ENCODE peak calls at places on chromosomes 3 and 15, in seven cellular contexts. One of them, this sample, is unnamed.

GRCh38 chr3:48575366-48575765 is 11.8 kb upstream of the UCN2 start:
- DNase-seq in SK-N-SH: no peak
- DNase-seq in HCT116: no peak
- DNase-seq in H1: no peak
- DNase-seq in HepG2: no peak
- DNase-seq in K562: no peak
- DNase-seq in GM12878: no peak
- DNase-seq in this sample: no peak

GRCh38 chr3:90136468-90137191 is 1029.2 kb downstream of the EPHA3 start:
- DNase-seq in SK-N-SH: no peak
- DNase-seq in HCT116: no peak
- DNase-seq in H1: no peak
- DNase-seq in HepG2: no peak
- DNase-seq in K562: no peak
- DNase-seq in GM12878: no peak
- DNase-seq in this sample: no peak

GRCh38 chr15:93485922-93486327 is 396.9 kb upstream of the RGMA start:
- DNase-seq in SK-N-SH: no peak
- DNase-seq in HCT116: no peak
- DNase-seq in H1: no peak
- DNase-seq in HepG2: no peak
- DNase-seq in K562: no peak
- DNase-seq in GM12878: no peak
- DNase-seq in this sample: no peak

GRCh38 chr3:13301295-13301987 is 118.7 kb downstream of the NUP210 start:
- DNase-seq in SK-N-SH: no peak
- DNase-seq in HCT116: peak; percentile 12
- DNase-seq in H1: peak; percentile 74
- DNase-seq in HepG2: peak; percentile 65
- DNase-seq in K562: peak; percentile 51
- DNase-seq in GM12878: peak; percentile 28
- DNase-seq in this sample: no peak

GRCh38 chr3:183698760-183699159 is 1.2 kb downstream of the YEATS2 start:
- DNase-seq in SK-N-SH: no peak
- DNase-seq in HCT116: no peak
- DNase-seq in H1: no peak
- DNase-seq in HepG2: no peak
- DNase-seq in K562: no peak
- DNase-seq in GM12878: no peak
- DNase-seq in this sample: peak; percentile 22

GRCh38 chr3:46648096-46648495 is 35.8 kb downstream of the FAM240A start:
- DNase-seq in SK-N-SH: no peak
- DNase-seq in HCT116: no peak
- DNase-seq in H1: no peak
- DNase-seq in HepG2: no peak
- DNase-seq in K562: no peak
- DNase-seq in GM12878: no peak
- DNase-seq in this sample: no peak

GRCh38 chr3:162704991-162705390 is 1208.4 kb downstream of the OTOL1 start:
- DNase-seq in SK-N-SH: no peak
- DNase-seq in HCT116: no peak
- DNase-seq in H1: no peak
- DNase-seq in HepG2: no peak
- DNase-seq in K562: no peak
- DNase-seq in GM12878: no peak
- DNase-seq in this sample: no peak

GRCh38 chr3:50256978-50257890 is 11.7 kb upstream of the SEMA3B start:
- DNase-seq in SK-N-SH: peak; percentile 65
- DNase-seq in HCT116: no peak
- DNase-seq in H1: peak; percentile 89
- DNase-seq in HepG2: no peak
- DNase-seq in K562: peak; percentile 34
- DNase-seq in GM12878: no peak
- DNase-seq in this sample: peak; percentile 72

DNA sequence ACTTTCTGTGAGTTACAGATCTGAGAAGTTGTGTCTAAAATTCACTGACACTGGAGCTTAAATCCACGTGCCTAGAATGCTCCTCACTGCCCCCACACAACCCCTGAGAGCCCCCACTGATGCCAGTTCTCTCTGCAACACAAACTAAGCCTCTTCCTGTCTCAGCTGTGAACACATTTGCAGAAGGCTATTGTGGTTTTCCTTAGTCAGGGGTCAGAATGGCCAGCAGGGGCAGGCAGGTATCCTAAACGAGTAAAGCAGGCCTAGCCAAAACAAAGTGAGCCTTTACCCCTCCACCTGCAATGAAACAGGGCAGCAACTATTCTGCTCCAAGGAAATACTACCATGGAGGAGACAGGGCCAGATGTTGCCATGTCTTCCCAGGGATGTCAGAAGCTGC is 78.6 kb downstream of the FHIT start:
- DNase-seq in SK-N-SH: no peak
- DNase-seq in HCT116: no peak
- DNase-seq in H1: peak; percentile 57
- DNase-seq in HepG2: peak; percentile 6
- DNase-seq in K562: no peak
- DNase-seq in GM12878: no peak
- DNase-seq in this sample: peak; percentile 36
- TF ChIP-seq JUND in SK-N-SH: no peak
- TF ChIP-seq JUND in HCT116: no peak
- TF ChIP-seq JUND in H1: no peak
- TF ChIP-seq JUND in HepG2: no peak
- TF ChIP-seq JUND in K562: no peak
- TF ChIP-seq JUND in GM12878: no peak
- TF ChIP-seq JUND in this sample: no peak

DNA sequence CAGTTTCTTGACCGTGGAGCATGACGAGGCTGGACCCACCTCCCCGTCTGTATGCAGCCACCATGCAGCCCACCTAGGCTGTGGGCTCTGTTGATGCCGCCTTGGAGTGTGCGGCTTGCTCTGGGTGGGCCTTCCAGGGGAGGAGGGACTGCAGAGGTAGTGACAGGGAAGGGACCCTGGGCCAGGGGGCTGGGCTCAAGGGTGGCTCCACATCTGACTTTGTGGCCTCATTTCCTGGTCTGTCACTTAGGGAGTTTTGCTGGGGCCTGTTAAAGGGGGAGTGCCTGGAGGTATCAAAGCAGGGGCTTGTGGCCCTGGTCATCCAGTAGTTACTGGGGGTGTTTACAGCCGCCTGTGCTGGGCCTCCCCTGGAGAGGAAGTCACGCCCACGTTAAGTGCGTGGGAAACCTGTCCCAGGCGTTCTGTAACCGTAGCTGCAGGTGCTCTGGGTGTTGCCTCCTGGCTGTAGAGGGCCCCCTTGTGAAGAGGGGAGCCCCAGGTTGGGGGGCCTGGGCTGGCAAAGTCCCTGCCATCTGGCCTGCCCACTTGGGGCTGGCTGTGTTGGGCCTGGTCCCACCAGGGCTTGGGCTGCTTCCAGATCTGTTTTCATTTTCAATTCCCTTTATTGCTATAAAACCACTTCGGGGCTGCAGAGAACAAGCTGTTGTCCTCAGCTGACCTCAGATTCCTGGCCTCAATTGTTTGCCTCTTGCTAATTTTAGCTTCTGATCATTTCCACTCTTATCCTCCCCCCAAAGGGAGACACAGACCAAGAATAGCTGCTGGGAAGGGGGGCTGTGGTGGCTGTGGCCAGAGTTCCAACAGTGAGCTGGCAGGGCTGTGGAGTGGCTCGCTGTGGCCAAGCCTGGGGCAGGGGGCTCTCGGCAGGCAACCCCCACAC is 26.5 kb downstream of the KLF13 start:
- DNase-seq in SK-N-SH: peak; percentile 81
- DNase-seq in HCT116: no peak
- DNase-seq in H1: no peak
- DNase-seq in HepG2: no peak
- DNase-seq in K562: peak; percentile 50
- DNase-seq in GM12878: peak; percentile 83
- DNase-seq in this sample: no peak
- TF ChIP-seq JUND in SK-N-SH: no peak
- TF ChIP-seq JUND in HCT116: no peak
- TF ChIP-seq JUND in H1: no peak
- TF ChIP-seq JUND in HepG2: no peak
- TF ChIP-seq JUND in K562: no peak
- TF ChIP-seq JUND in GM12878: no peak
- TF ChIP-seq JUND in this sample: no peak

GRCh38 chr3:119313461-119313860 is 19.3 kb downstream of the ARHGAP31 start:
- DNase-seq in SK-N-SH: no peak
- DNase-seq in HCT116: no peak
- DNase-seq in H1: no peak
- DNase-seq in HepG2: no peak
- DNase-seq in K562: no peak
- DNase-seq in GM12878: no peak
- DNase-seq in this sample: no peak

GRCh38 chr3:119310052-119310451 is 15.9 kb downstream of the ARHGAP31 start:
- DNase-seq in SK-N-SH: no peak
- DNase-seq in HCT116: no peak
- DNase-seq in H1: no peak
- DNase-seq in HepG2: no peak
- DNase-seq in K562: no peak
- DNase-seq in GM12878: no peak
- DNase-seq in this sample: no peak

GRCh38 chr3:119308355-119308754 is 14.2 kb downstream of the ARHGAP31 start:
- DNase-seq in SK-N-SH: no peak
- DNase-seq in HCT116: no peak
- DNase-seq in H1: no peak
- DNase-seq in HepG2: no peak
- DNase-seq in K562: no peak
- DNase-seq in GM12878: no peak
- DNase-seq in this sample: no peak

GRCh38 chr3:119309591-119309990 is 15.4 kb downstream of the ARHGAP31 start:
- DNase-seq in SK-N-SH: no peak
- DNase-seq in HCT116: no peak
- DNase-seq in H1: no peak
- DNase-seq in HepG2: no peak
- DNase-seq in K562: no peak
- DNase-seq in GM12878: no peak
- DNase-seq in this sample: no peak

GRCh38 chr3:119311191-119311925 is 17.2 kb downstream of the ARHGAP31 start:
- DNase-seq in SK-N-SH: no peak
- DNase-seq in HCT116: no peak
- DNase-seq in H1: no peak
- DNase-seq in HepG2: no peak
- DNase-seq in K562: no peak
- DNase-seq in GM12878: no peak
- DNase-seq in this sample: no peak
- TF ChIP-seq JUND in SK-N-SH: peak; percentile 87
- TF ChIP-seq JUND in HCT116: peak; percentile 36
- TF ChIP-seq JUND in H1: no peak
- TF ChIP-seq JUND in HepG2: no peak
- TF ChIP-seq JUND in K562: peak; percentile 64
- TF ChIP-seq JUND in GM12878: no peak
- TF ChIP-seq JUND in this sample: no peak

DNA sequence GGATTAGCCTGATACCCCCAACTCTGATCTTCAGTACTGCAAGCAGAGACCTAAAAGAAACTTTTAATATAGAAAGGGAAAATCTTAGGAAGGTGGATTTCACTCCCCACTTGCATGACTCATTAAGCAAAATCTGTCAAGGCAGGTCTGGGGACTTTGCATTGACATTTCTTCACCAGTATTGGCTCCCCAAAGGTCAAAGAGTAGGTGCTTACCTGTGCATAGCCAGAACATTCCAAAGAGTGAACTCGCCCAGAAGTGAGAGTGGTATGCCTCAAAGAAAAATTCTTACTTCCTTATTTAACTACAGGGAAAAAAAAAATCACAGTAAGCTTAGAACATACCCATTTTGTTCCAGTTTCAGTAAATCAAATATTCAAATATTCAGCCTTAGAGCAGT is 140.9 kb upstream of the TP63 start:
- DNase-seq in SK-N-SH: no peak
- DNase-seq in HCT116: no peak
- DNase-seq in H1: no peak
- DNase-seq in HepG2: no peak
- DNase-seq in K562: no peak
- DNase-seq in GM12878: no peak
- DNase-seq in this sample: no peak
- TF ChIP-seq JUND in SK-N-SH: no peak
- TF ChIP-seq JUND in HCT116: no peak
- TF ChIP-seq JUND in H1: no peak
- TF ChIP-seq JUND in HepG2: no peak
- TF ChIP-seq JUND in K562: no peak
- TF ChIP-seq JUND in GM12878: no peak
- TF ChIP-seq JUND in this sample: no peak

GRCh38 chr3:194322701-194323174 is 28.4 kb downstream of the CPN2 start:
- DNase-seq in SK-N-SH: no peak
- DNase-seq in HCT116: peak; percentile 91
- DNase-seq in H1: no peak
- DNase-seq in HepG2: peak; percentile 50
- DNase-seq in K562: peak; percentile 22
- DNase-seq in GM12878: no peak
- DNase-seq in this sample: peak; percentile 52
- TF ChIP-seq JUND in SK-N-SH: no peak
- TF ChIP-seq JUND in HCT116: no peak
- TF ChIP-seq JUND in H1: no peak
- TF ChIP-seq JUND in HepG2: no peak
- TF ChIP-seq JUND in K562: peak; percentile 20
- TF ChIP-seq JUND in GM12878: no peak
- TF ChIP-seq JUND in this sample: no peak

DNA sequence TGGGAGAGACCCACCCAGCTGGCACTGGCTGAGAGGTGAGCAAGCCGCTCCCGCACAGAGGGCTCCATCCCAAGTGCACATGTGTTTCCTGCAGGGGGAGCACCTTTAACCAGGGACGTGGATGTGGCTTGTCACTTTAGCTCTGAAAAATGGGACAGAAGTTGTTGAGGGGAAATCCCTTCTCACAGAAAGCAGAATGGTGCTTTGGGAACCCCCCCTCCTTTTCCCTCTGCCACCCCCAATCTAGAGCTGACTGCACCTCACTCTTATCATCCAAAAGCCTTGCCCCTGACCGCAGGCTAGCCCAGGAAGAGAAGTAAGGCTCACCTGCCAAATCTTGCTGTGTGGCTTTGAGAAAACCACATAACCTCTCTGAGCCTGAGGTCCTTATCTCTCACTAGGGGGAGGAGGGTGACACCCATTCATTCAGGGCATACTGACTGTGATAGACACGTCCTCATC is 77.9 kb downstream of the RPN1 start:
- DNase-seq in SK-N-SH: peak; percentile 70
- DNase-seq in HCT116: peak; percentile 33
- DNase-seq in H1: peak; percentile 65
- DNase-seq in HepG2: peak; percentile 40
- DNase-seq in K562: peak; percentile 38
- DNase-seq in GM12878: peak; percentile 27
- DNase-seq in this sample: peak; percentile 51
- TF ChIP-seq JUND in SK-N-SH: no peak
- TF ChIP-seq JUND in HCT116: no peak
- TF ChIP-seq JUND in H1: no peak
- TF ChIP-seq JUND in HepG2: no peak
- TF ChIP-seq JUND in K562: no peak
- TF ChIP-seq JUND in GM12878: no peak
- TF ChIP-seq JUND in this sample: no peak

GRCh38 chr3:79011821-79012529 is 755.8 kb downstream of the ROBO1 start:
- DNase-seq in SK-N-SH: no peak
- DNase-seq in HCT116: no peak
- DNase-seq in H1: no peak
- DNase-seq in HepG2: no peak
- DNase-seq in K562: no peak
- DNase-seq in GM12878: no peak
- DNase-seq in this sample: no peak
- TF ChIP-seq JUND in SK-N-SH: no peak
- TF ChIP-seq JUND in HCT116: no peak
- TF ChIP-seq JUND in H1: no peak
- TF ChIP-seq JUND in HepG2: no peak
- TF ChIP-seq JUND in K562: no peak
- TF ChIP-seq JUND in GM12878: no peak
- TF ChIP-seq JUND in this sample: no peak

GRCh38 chr3:111152506-111152905 is 80.9 kb downstream of the NECTIN3 start:
- DNase-seq in SK-N-SH: no peak
- DNase-seq in HCT116: no peak
- DNase-seq in H1: no peak
- DNase-seq in HepG2: no peak
- DNase-seq in K562: no peak
- DNase-seq in GM12878: no peak
- DNase-seq in this sample: no peak
- TF ChIP-seq JUND in SK-N-SH: no peak
- TF ChIP-seq JUND in HCT116: no peak
- TF ChIP-seq JUND in H1: no peak
- TF ChIP-seq JUND in HepG2: no peak
- TF ChIP-seq JUND in K562: no peak
- TF ChIP-seq JUND in GM12878: no peak
- TF ChIP-seq JUND in this sample: no peak

This sample was measured in T47D.